ENCODE peak calls at places on chromosome 2, in nine cellular contexts. H is GM23338, E is H54, Z is iris pigment epithelial cell, I is ovary, L is IMR-90, W is left ventricle myocardium superior, A is left lobe of liver, B is sciatic nerve. G is an unnamed sample.

GRCh38 chr2:25305809-25306208 is 35.9 kb downstream of the DNMT3A start:
- DNase-seq in H (no peak), E (no peak), A (no peak), B (no peak), L (no peak), W (peak; percentile 69), Z (no peak), I (no peak), G (no peak)

GRCh38 chr2:96315400-96316071 is 9.6 kb upstream of the ITPRIPL1 start:
- DNase-seq in B (no peak), W (no peak), I (no peak), Z (peak; percentile 82), E (no peak), L (peak; percentile 71), H (no peak), A (no peak), G (no peak)

GRCh38 chr2:236179653-236180500 is 11.7 kb upstream of the GBX2 start:
- DNase-seq in W (no peak), L (peak; percentile 20), Z (peak; percentile 42), E (no peak), A (no peak), I (no peak), B (peak; percentile 49), H (peak; percentile 48), G (peak; percentile 83)

GRCh38 chr2:96538487-96539214 is 2.1 kb downstream of the ARID5A start:
- DNase-seq in E (no peak), I (no peak), B (peak; percentile 92), Z (peak; percentile 59), H (peak; percentile 95), L (no peak), A (peak; percentile 69), W (peak; percentile 89), G (peak; percentile 18)

GRCh38 chr2:74863802-74864248 is 29.9 kb downstream of the HK2 start:
- DNase-seq in Z (no peak), B (no peak), I (no peak), L (no peak), H (no peak), A (no peak), E (no peak), W (no peak), G (no peak)

GRCh38 chr2:190469770-190470169 is 61.6 kb downstream of the MFSD6 start:
- DNase-seq in E (no peak), I (no peak), A (no peak), W (no peak), L (peak; percentile 55), H (no peak), Z (peak; percentile 54), B (no peak), G (peak; percentile 29)

GRCh38 chr2:239966848-239967136 is 58.4 kb downstream of the NDUFA10 start:
- DNase-seq in A (no peak), B (peak; percentile 72), H (no peak), W (peak; percentile 79), I (no peak), E (no peak), L (no peak), Z (no peak), G (no peak)

GRCh38 chr2:20167356-20167755 is 57.6 kb downstream of the SDC1 start:
- DNase-seq in H (no peak), L (no peak), E (no peak), B (peak; percentile 21), Z (peak; percentile 34), W (no peak), A (no peak), I (no peak), G (no peak)

GRCh38 chr2:47631840-47632398 is 151.0 kb upstream of the MSH6 start:
- DNase-seq in A (no peak), H (no peak), E (peak; percentile 99), I (no peak), L (peak; percentile 68), Z (peak; percentile 72), W (no peak), B (peak; percentile 72), G (peak; percentile 85)

GRCh38 chr2:225040862-225041209 is 1.4 kb downstream of the DOCK10 start:
- DNase-seq in L (peak; percentile 9), A (peak; percentile 75), B (no peak), E (no peak), Z (no peak), I (peak; percentile 49), H (no peak), W (no peak), G (peak; percentile 22)

GRCh38 chr2:154924531-154924930 is 226.0 kb downstream of the KCNJ3 start:
- DNase-seq in B (no peak), H (no peak), Z (no peak), A (no peak), E (no peak), W (no peak), I (no peak), L (no peak), G (no peak)

GRCh38 chr2:174800436-174801195 is 36.3 kb upstream of the CHRNA1 start:
- DNase-seq in W (no peak), Z (no peak), H (no peak), E (no peak), I (no peak), B (no peak), L (peak; percentile 66), A (no peak), G (no peak)

GRCh38 chr2:127700527-127701192 is 637 bp upstream of the SFT2D3 start:
- DNase-seq in I (peak; percentile 47), Z (no peak), B (peak; percentile 71), A (peak; percentile 79), E (no peak), L (no peak), H (peak; percentile 77), W (peak; percentile 68), G (no peak)

GRCh38 chr2:234768608-234769196 is 183.1 kb upstream of the SH3BP4 start:
- DNase-seq in Z (no peak), A (peak; percentile 50), I (no peak), W (no peak), B (no peak), H (no peak), L (peak; percentile 29), E (no peak), G (peak; percentile 63)

GRCh38 chr2:226631671-226632070 is 167.9 kb downstream of the IRS1 start:
- DNase-seq in H (no peak), B (no peak), A (peak; percentile 57), W (no peak), Z (peak; percentile 26), I (peak; percentile 63), L (peak; percentile 75), E (no peak), G (no peak)

GRCh38 chr2:206274434-206275273 is at the start of gene ZDBF2:
- DNase-seq in E (peak; percentile 72), A (peak; percentile 54), H (peak; percentile 76), L (peak; percentile 81), W (peak; percentile 70), B (peak; percentile 61), I (peak; percentile 73), Z (peak; percentile 48), G (peak; percentile 75)

GRCh38 chr2:212154392-212154791 is 384.2 kb downstream of the ERBB4 start:
- DNase-seq in Z (no peak), E (no peak), B (no peak), W (no peak), I (no peak), L (no peak), H (no peak), A (no peak), G (no peak)

GRCh38 chr2:8144785-8145184 is 537.1 kb upstream of the ID2 start:
- DNase-seq in W (no peak), E (no peak), A (no peak), B (no peak), H (no peak), I (no peak), L (peak; percentile 95), Z (peak; percentile 65), G (peak; percentile 89)

GRCh38 chr2:217918220-217919024 is 84.4 kb downstream of the TNS1 start:
- DNase-seq in B (no peak), E (no peak), W (peak; percentile 55), A (no peak), L (peak; percentile 39), I (peak; percentile 63), Z (peak; percentile 32), H (peak; percentile 68), G (peak; percentile 67)

G was measured in fibroblast of lung.